ENCODE peak calls at places on chromosome 9, in ten cellular contexts. G is ACHN; D is cardiac muscle cell; U is stimulated activated CD4-positive, alpha-beta T cell treated with anti-CD3 and anti-CD28 coated beads, Interleukin-2, amount 100 ng/mL, for 48 hours; Z is mucosa of gallbladder; Q is fibroblast of mammary gland; F is islet precursor cell; O is HuH-7; P is NCI-H524 treated with DMSO at 0.1 percent for 48 hours; T is GM04504. M is an unnamed sample.

GRCh38 chr9:108786756-108787663 is 68.8 kb downstream of the ACTL7B start:
- DNase-seq in G (peak), D (no peak), U (no peak), Z (no peak), Q (peak), F (peak), O (no peak), P (peak), T (peak), M (no peak)

GRCh38 chr9:136117291-136118060 is 1.2 kb downstream of the TMEM250 start:
- DNase-seq in G (peak), D (no peak), U (peak), Z (no peak), Q (no peak), F (no peak), O (no peak), P (no peak), T (no peak), M (no peak)

GRCh38 chr9:116842658-116843057 is 155.6 kb downstream of the TRIM32 start:
- DNase-seq in G (no peak), D (no peak), U (no peak), Z (no peak), Q (no peak), F (peak), O (no peak), P (peak), T (no peak), M (no peak)

GRCh38 chr9:112705773-112706427 is 12.0 kb downstream of the INIP start:
- DNase-seq in G (peak), D (peak), U (no peak), Z (peak), Q (peak), F (peak), O (peak), P (no peak), T (peak), M (peak)

GRCh38 chr9:96484521-96484931 is 34.6 kb downstream of the HABP4 start:
- DNase-seq in G (no peak), D (no peak), U (no peak), Z (no peak), Q (no peak), F (no peak), O (no peak), P (no peak), T (no peak), M (no peak)

GRCh38 chr9:129574911-129575574 is 45.9 kb downstream of the C9orf50 start:
- DNase-seq in G (no peak), D (no peak), U (no peak), Z (no peak), Q (peak), F (peak), O (no peak), P (no peak), T (no peak), M (no peak)

GRCh38 chr9:89475891-89476440 is 21.9 kb downstream of the SEMA4D start:
- DNase-seq in G (no peak), D (no peak), U (no peak), Z (no peak), Q (no peak), F (no peak), O (no peak), P (no peak), T (no peak), M (no peak)

GRCh38 chr9:121478816-121479676 is 20.6 kb downstream of the GGTA1 start:
- DNase-seq in G (no peak), D (no peak), U (no peak), Z (no peak), Q (no peak), F (no peak), O (no peak), P (no peak), T (no peak), M (no peak)

GRCh38 chr9:111158375-111158774 is 120.1 kb upstream of the LPAR1 start:
- DNase-seq in G (no peak), D (no peak), U (no peak), Z (no peak), Q (peak), F (no peak), O (no peak), P (no peak), T (peak), M (no peak)

GRCh38 chr9:13688223-13688989 is 408.9 kb upstream of the MPDZ start:
- DNase-seq in G (no peak), D (no peak), U (no peak), Z (no peak), Q (no peak), F (no peak), O (no peak), P (no peak), T (no peak), M (no peak)

GRCh38 chr9:21564186-21564585 is 82.1 kb upstream of the IFNE start:
- DNase-seq in G (no peak), D (no peak), U (no peak), Z (no peak), Q (no peak), F (no peak), O (no peak), P (no peak), T (no peak), M (no peak)

GRCh38 chr9:35558185-35558584 is 46.9 kb upstream of the TESK1 start:
- DNase-seq in G (no peak), D (no peak), U (no peak), Z (no peak), Q (no peak), F (no peak), O (no peak), P (no peak), T (no peak), M (peak)